ENCODE peak calls at places on chromosomes 5 and 9, in five cellular contexts. N, V, T, Q and C are unnamed samples.
A peak's percentile ranks its signal among the peaks of the same experiment; 100 is the strongest.

GRCh38 chr5:178786859-178787499 is 56.5 kb upstream of the ZNF354A start:
- DNase-seq in N (no peak), T (no peak), Q (no peak), V (no peak), C (no peak)

GRCh38 chr5:157528036-157528632 is 47.4 kb downstream of the ADAM19 start:
- DNase-seq in Q (peak; percentile 20), T (no peak), N (peak; percentile 52), V (peak; percentile 55), C (no peak)

GRCh38 chr9:124860582-124861341 is 995 bp downstream of the RPL35 start:
- DNase-seq in Q (no peak), N (no peak), V (no peak), T (no peak), C (no peak)

GRCh38 chr5:93325946-93326345 is 255.1 kb downstream of the NR2F1-AS1 start:
- DNase-seq in T (no peak), Q (no peak), V (no peak), N (no peak), C (no peak)

GRCh38 chr5:137192293-137192743 is 306.8 kb downstream of the SPOCK1 start:
- DNase-seq in Q (no peak), N (no peak), V (no peak), T (no peak), C (no peak)

GRCh38 chr9:106916491-106917235 is 53.7 kb downstream of the ZNF462 start:
- DNase-seq in N (peak; percentile 52), T (no peak), V (peak; percentile 40), Q (no peak), C (no peak)

GRCh38 chr5:123785160-123786001 is 273.4 kb downstream of the CSNK1G3 start:
- DNase-seq in V (no peak), T (no peak), N (no peak), Q (no peak), C (no peak)

GRCh38 chr9:34292552-34292951 is 36.5 kb downstream of the KIF24 start:
- DNase-seq in Q (no peak), T (no peak), V (no peak), N (no peak), C (no peak)

GRCh38 chr9:18985464-18985951 is 47.5 kb downstream of the SAXO1 start:
- DNase-seq in N (no peak), V (no peak), T (no peak), Q (no peak), C (no peak)

GRCh38 chr5:180786398-180787005 is 16.1 kb downstream of the MGAT1 start:
- DNase-seq in T (no peak), V (no peak), N (no peak), Q (no peak), C (no peak)

GRCh38 chr5:123436201-123436600 is 13.0 kb upstream of the CEP120 start:
- DNase-seq in T (no peak), Q (no peak), V (no peak), N (no peak), C (no peak)

GRCh38 chr9:98099898-98100297 is 19.1 kb downstream of the TRIM14 start:
- DNase-seq in N (no peak), V (no peak), Q (no peak), T (no peak), C (no peak)

GRCh38 chr9:110027624-110028023 is 180.3 kb downstream of the C9orf152 start:
- DNase-seq in Q (no peak), T (no peak), N (peak; percentile 56), V (no peak), C (no peak)

GRCh38 chr5:178502401-178503100 is 87.6 kb downstream of the COL23A1 start:
- DNase-seq in T (no peak), Q (no peak), V (no peak), N (no peak), C (no peak)

GRCh38 chr5:133063965-133064364 is 12.2 kb downstream of the HSPA4 start:
- DNase-seq in V (no peak), N (no peak), Q (no peak), T (no peak), C (no peak)

DNA sequence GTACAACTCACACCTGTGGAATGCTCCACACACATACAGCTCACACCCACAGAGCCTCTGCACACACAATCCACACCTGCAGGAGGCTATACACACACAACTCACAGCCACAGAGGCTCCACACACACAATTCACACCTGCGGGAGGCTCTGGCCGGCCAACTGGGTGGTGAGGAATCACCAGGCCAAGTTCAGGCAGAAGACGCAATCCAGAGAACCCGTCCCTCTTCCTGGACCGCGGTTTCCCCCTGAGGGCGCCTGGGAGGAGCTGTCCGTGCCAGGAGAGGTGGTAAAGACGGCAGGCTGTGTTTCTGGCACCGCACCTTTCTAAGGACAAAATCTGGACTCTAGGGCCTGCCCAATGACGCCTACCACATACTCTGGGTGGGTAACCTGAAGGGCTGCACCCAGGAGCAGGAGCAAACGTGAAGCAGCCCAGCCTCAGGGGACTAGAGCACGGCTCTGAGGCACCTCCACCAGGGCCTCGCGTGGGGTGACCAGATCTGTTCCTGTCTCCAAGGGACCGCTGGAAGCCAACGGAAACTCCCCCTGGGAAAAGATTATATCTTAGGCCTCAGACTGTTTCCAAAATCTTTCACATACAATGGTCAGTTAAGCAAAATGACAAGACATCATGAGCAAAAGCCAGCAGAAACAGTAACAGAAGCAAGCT is 17.0 kb downstream of the CAMSAP1 start:
- DNase-seq in T (no peak), N (no peak), Q (no peak), V (no peak), C (no peak)
- H3K4me1 ChIP-seq in T (peaks cover 86% of the 10 kb centered on the region), N (peaks cover 79% of the 10 kb centered on the region), Q (peaks cover 83% of the 10 kb centered on the region), V (peaks cover 12% of the 10 kb centered on the region), C (peaks cover 3% of the 10 kb centered on the region)

GRCh38 chr9:120711841-120712538 is 2.3 kb downstream of the MEGF9 start:
- DNase-seq in V (no peak), Q (no peak), T (no peak), N (no peak), C (no peak)

GRCh38 chr9:120713257-120714087 is 798 bp downstream of the MEGF9 start:
- DNase-seq in V (peak; percentile 39), Q (peak; percentile 29), T (peak; percentile 38), N (no peak), C (peak; percentile 64)

GRCh38 chr9:120711354-120711753 is 2.9 kb downstream of the MEGF9 start:
- DNase-seq in N (no peak), T (no peak), Q (no peak), V (no peak), C (no peak)

GRCh38 chr9:120714088-120714845 is at the start of gene MEGF9:
- DNase-seq in T (peak; percentile 98), Q (peak; percentile 99), N (peak; percentile 99), V (peak; percentile 98), C (peak; percentile 99)

GRCh38 chr9:120712539-120713031 is 1.7 kb downstream of the MEGF9 start:
- DNase-seq in N (no peak), T (no peak), Q (no peak), V (no peak), C (no peak)
- H3K27ac ChIP-seq in N (no peak overlapping the region), T (peak overlapping the region; percentile 93), Q (peak overlapping the region; percentile 84), V (peak overlapping the region; percentile 56), C (peak overlapping the region; percentile 96)

GRCh38 chr5:177495243-177496060 is 2.0 kb downstream of the PDLIM7 start:
- DNase-seq in N (peak; percentile 72), T (peak; percentile 63), V (peak; percentile 85), Q (peak; percentile 60), C (no peak)

GRCh38 chr5:177497011-177497296 is 450 bp downstream of the PDLIM7 start:
- DNase-seq in T (peak; percentile 75), N (no peak), V (no peak), Q (no peak), C (no peak)

GRCh38 chr5:177497297-177498012 is at the start of gene PDLIM7:
- DNase-seq in V (peak; percentile 97), Q (peak; percentile 96), N (peak; percentile 96), T (peak; percentile 96), C (peak; percentile 97)

GRCh38 chr5:177494356-177495195 is 2.8 kb downstream of the PDLIM7 start:
- DNase-seq in N (peak; percentile 71), T (peak; percentile 65), V (peak; percentile 88), Q (peak; percentile 60), C (no peak)

DNA sequence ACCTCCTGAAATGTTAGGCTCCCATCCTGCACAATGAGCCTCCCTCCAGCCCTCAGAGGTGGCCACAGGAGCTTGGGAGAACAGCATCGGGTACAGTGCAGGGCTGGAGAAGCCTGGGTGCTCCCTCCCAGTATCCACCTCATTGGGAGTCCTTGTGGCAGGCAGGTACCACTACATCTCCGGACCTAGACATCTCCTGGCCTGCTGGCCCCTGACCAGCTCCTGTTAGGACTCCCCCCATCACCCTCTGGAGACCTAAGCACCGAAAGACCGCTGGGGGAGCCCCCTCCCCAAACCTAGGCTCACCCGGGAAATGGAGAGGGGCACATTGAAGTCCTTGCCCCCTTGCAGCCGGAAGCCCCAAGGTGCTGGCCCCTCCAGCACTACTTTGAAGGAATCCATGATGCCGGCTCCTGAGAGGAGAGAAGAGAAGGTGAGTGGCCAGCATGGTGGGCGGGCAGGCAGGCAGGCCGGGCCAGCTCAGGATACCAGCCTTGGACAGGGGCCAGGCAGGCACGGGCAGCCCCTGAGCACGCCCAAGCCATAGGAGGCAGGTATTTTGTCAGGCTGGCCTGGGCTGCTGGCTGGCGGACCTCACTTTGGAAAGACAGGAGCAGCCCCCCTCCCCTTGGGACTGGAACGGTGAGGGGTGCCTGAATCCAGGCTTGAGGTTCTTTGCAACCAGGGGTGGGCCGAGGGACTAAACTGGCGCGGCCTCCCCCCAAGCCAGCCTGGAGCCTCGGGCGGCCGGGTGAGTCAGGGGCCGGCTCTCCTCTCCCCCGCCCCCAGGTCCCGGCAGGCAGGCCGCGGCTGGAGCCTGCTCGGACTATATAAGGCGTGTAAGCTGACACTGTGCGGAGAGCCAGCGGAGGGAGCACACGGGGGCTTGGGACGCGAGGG is 1.0 kb downstream of the PDLIM7 start:
- DNase-seq in V (peak; percentile 89), T (no peak), Q (peak; percentile 69), N (peak; percentile 87), C (peak; percentile 66)
- TF ChIP-seq CTCF in V (peak; percentile 23), T (no peak), Q (peak; percentile 26), N (no peak), C (no peak)

GRCh38 chr5:143606043-143606752 is 202.7 kb upstream of the NR3C1 start:
- DNase-seq in N (no peak), Q (no peak), V (no peak), T (no peak), C (no peak)
- H3K4me1 ChIP-seq in N (peaks cover 20% of the 10 kb centered on the region), Q (peaks cover 21% of the 10 kb centered on the region), V (no peaks in the 10 kb centered on the region), T (peaks cover 14% of the 10 kb centered on the region), C (peaks cover 8% of the 10 kb centered on the region)

GRCh38 chr5:11904270-11904906 is at the start of gene CTNND2:
- DNase-seq in N (peak; percentile 36), T (peak; percentile 18), V (no peak), Q (no peak), C (peak; percentile 21)

GRCh38 chr5:11902304-11902703 is 1.9 kb downstream of the CTNND2 start:
- DNase-seq in T (no peak), N (no peak), Q (no peak), V (no peak), C (no peak)

GRCh38 chr5:11903614-11904269 is 504 bp downstream of the CTNND2 start:
- DNase-seq in N (peak; percentile 13), Q (no peak), T (peak; percentile 21), V (no peak), C (no peak)

GRCh38 chr5:11905209-11905608 is 963 bp upstream of the CTNND2 start:
- DNase-seq in Q (no peak), N (no peak), T (no peak), V (no peak), C (no peak)

DNA sequence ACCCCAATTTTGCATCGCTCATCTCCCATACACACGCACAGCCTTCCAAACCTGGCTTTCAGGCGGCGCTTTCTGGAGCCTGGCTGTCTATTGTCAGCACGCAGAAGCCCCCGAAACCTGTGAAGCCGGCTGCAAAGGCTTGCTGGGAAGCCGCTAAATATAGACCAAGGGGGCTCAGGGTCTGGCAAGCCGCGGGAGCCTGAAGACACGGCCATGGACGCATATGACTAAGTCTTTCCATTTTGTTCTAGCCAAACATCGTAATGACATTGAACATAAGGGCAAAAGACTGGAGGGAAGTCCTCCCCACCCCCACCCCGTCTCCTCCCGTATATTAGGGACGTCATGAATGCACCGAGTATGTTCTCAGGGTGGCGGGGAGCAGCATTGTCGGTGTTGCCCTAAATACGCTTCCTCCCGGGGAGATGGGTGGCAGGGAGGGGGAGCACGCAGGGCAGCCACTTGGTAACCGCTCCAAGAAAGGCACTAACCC is 1.1 kb downstream of the CTNND2 start:
- DNase-seq in Q (no peak), N (peak; percentile 11), V (no peak), T (no peak), C (no peak)
- H3K27ac ChIP-seq in Q (no peak overlapping the region), N (peak overlapping the region; percentile 83), V (no peak overlapping the region), T (no peak overlapping the region), C (no peak overlapping the region)